ENCODE peak calls at places on chromosomes 1 and 21, in seven cellular contexts. One of them, this sample, is unnamed.

GRCh38 chr1:106964505-106964904 is 92.0 kb upstream of the PRMT6 start:
- DNase-seq in heart right ventricle: no peak
- DNase-seq in DMS153: no peak
- DNase-seq in Daoy: no peak
- DNase-seq in T-helper 2 cell: no peak
- DNase-seq in NCI-H1417: no peak
- DNase-seq in ELF-1: no peak
- DNase-seq in this sample: no peak

GRCh38 chr21:45970674-45971486 is 10.7 kb upstream of the COL6A1 start:
- DNase-seq in heart right ventricle: peak
- DNase-seq in ELF-1: peak
- DNase-seq in T-helper 2 cell: no peak
- DNase-seq in DMS153: no peak
- DNase-seq in Daoy: peak
- DNase-seq in NCI-H1417: peak
- DNase-seq in this sample: peak

GRCh38 chr1:112502827-112503226 is 5.9 kb upstream of the WNT2B start:
- DNase-seq in ELF-1: no peak
- DNase-seq in T-helper 2 cell: no peak
- DNase-seq in NCI-H1417: no peak
- DNase-seq in DMS153: no peak
- DNase-seq in Daoy: no peak
- DNase-seq in heart right ventricle: no peak
- DNase-seq in this sample: no peak

GRCh38 chr21:32248616-32249550 is 30.0 kb downstream of the MIS18A start:
- DNase-seq in DMS153: peak
- DNase-seq in heart right ventricle: no peak
- DNase-seq in Daoy: no peak
- DNase-seq in ELF-1: no peak
- DNase-seq in NCI-H1417: peak
- DNase-seq in T-helper 2 cell: no peak
- DNase-seq in this sample: no peak

GRCh38 chr1:217369271-217369981 is 261.5 kb downstream of the GPATCH2 start:
- DNase-seq in Daoy: no peak
- DNase-seq in heart right ventricle: no peak
- DNase-seq in DMS153: no peak
- DNase-seq in NCI-H1417: no peak
- DNase-seq in T-helper 2 cell: peak
- DNase-seq in ELF-1: peak
- DNase-seq in this sample: no peak

GRCh38 chr1:15146142-15146541 is 7.4 kb upstream of the TMEM51 start:
- DNase-seq in ELF-1: no peak
- DNase-seq in T-helper 2 cell: no peak
- DNase-seq in DMS153: no peak
- DNase-seq in Daoy: no peak
- DNase-seq in NCI-H1417: no peak
- DNase-seq in heart right ventricle: no peak
- DNase-seq in this sample: no peak

GRCh38 chr1:201655243-201655642 is 116.3 kb downstream of the NAV1 start:
- DNase-seq in DMS153: no peak
- DNase-seq in Daoy: peak
- DNase-seq in ELF-1: peak
- DNase-seq in T-helper 2 cell: no peak
- DNase-seq in heart right ventricle: peak
- DNase-seq in NCI-H1417: no peak
- DNase-seq in this sample: no peak

GRCh38 chr1:240499012-240499411 is 112.9 kb downstream of the GREM2 start:
- DNase-seq in heart right ventricle: no peak
- DNase-seq in T-helper 2 cell: no peak
- DNase-seq in NCI-H1417: no peak
- DNase-seq in ELF-1: peak
- DNase-seq in DMS153: no peak
- DNase-seq in Daoy: peak
- DNase-seq in this sample: no peak

GRCh38 chr1:79811173-79811572 is 804.6 kb upstream of the ADGRL4 start:
- DNase-seq in T-helper 2 cell: no peak
- DNase-seq in heart right ventricle: no peak
- DNase-seq in DMS153: no peak
- DNase-seq in ELF-1: no peak
- DNase-seq in NCI-H1417: no peak
- DNase-seq in Daoy: no peak
- DNase-seq in this sample: no peak

GRCh38 chr1:113219828-113220227 is 146.8 kb downstream of the LRIG2 start:
- DNase-seq in DMS153: no peak
- DNase-seq in ELF-1: no peak
- DNase-seq in Daoy: no peak
- DNase-seq in NCI-H1417: no peak
- DNase-seq in heart right ventricle: no peak
- DNase-seq in T-helper 2 cell: no peak
- DNase-seq in this sample: no peak

GRCh38 chr1:25727819-25728286 is 72.1 kb upstream of the SELENON start:
- DNase-seq in Daoy: peak
- DNase-seq in ELF-1: peak
- DNase-seq in heart right ventricle: peak
- DNase-seq in T-helper 2 cell: no peak
- DNase-seq in NCI-H1417: peak
- DNase-seq in DMS153: peak
- DNase-seq in this sample: no peak

GRCh38 chr1:183125279-183125999 is 60.6 kb upstream of the LAMC2 start:
- DNase-seq in ELF-1: no peak
- DNase-seq in Daoy: no peak
- DNase-seq in NCI-H1417: peak
- DNase-seq in DMS153: no peak
- DNase-seq in heart right ventricle: no peak
- DNase-seq in T-helper 2 cell: no peak
- DNase-seq in this sample: no peak

GRCh38 chr1:169753549-169753948 is 19.7 kb upstream of the SELE start:
- DNase-seq in T-helper 2 cell: no peak
- DNase-seq in heart right ventricle: no peak
- DNase-seq in ELF-1: no peak
- DNase-seq in DMS153: no peak
- DNase-seq in Daoy: no peak
- DNase-seq in NCI-H1417: no peak
- DNase-seq in this sample: no peak

GRCh38 chr1:56435434-56436337 is 143.7 kb downstream of the PLPP3 start:
- DNase-seq in T-helper 2 cell: no peak
- DNase-seq in NCI-H1417: no peak
- DNase-seq in heart right ventricle: no peak
- DNase-seq in DMS153: no peak
- DNase-seq in ELF-1: peak
- DNase-seq in Daoy: no peak
- DNase-seq in this sample: no peak

GRCh38 chr1:25922633-25923567 is 16.7 kb upstream of the STMN1 start:
- DNase-seq in ELF-1: peak
- DNase-seq in Daoy: peak
- DNase-seq in T-helper 2 cell: peak
- DNase-seq in DMS153: peak
- DNase-seq in heart right ventricle: peak
- DNase-seq in NCI-H1417: peak
- DNase-seq in this sample: peak

GRCh38 chr21:33813832-33814231 is 101.8 kb downstream of the ATP5PO start:
- DNase-seq in T-helper 2 cell: no peak
- DNase-seq in Daoy: no peak
- DNase-seq in heart right ventricle: no peak
- DNase-seq in NCI-H1417: no peak
- DNase-seq in DMS153: no peak
- DNase-seq in ELF-1: no peak
- DNase-seq in this sample: no peak

GRCh38 chr1:21813542-21813941 is 1.5 kb downstream of the LDLRAD2 start:
- DNase-seq in DMS153: no peak
- DNase-seq in heart right ventricle: no peak
- DNase-seq in ELF-1: no peak
- DNase-seq in NCI-H1417: no peak
- DNase-seq in T-helper 2 cell: no peak
- DNase-seq in Daoy: no peak
- DNase-seq in this sample: no peak

GRCh38 chr1:44721521-44722361 is 9.2 kb downstream of the RNU5D-1 start:
- DNase-seq in Daoy: peak
- DNase-seq in ELF-1: peak
- DNase-seq in heart right ventricle: no peak
- DNase-seq in NCI-H1417: peak
- DNase-seq in T-helper 2 cell: peak
- DNase-seq in DMS153: peak
- DNase-seq in this sample: peak

GRCh38 chr1:1250828-1251284 is 4.3 kb upstream of the C1QTNF12 start:
- DNase-seq in heart right ventricle: no peak
- DNase-seq in ELF-1: no peak
- DNase-seq in Daoy: no peak
- DNase-seq in DMS153: peak
- DNase-seq in T-helper 2 cell: peak
- DNase-seq in NCI-H1417: peak
- DNase-seq in this sample: no peak

GRCh38 chr1:60431593-60431992 is 358.0 kb upstream of the C1orf87 start:
- DNase-seq in Daoy: no peak
- DNase-seq in NCI-H1417: no peak
- DNase-seq in T-helper 2 cell: no peak
- DNase-seq in ELF-1: no peak
- DNase-seq in DMS153: no peak
- DNase-seq in heart right ventricle: no peak
- DNase-seq in this sample: no peak

GRCh38 chr1:158101455-158101854 is 79.2 kb upstream of the CD1D start:
- DNase-seq in Daoy: no peak
- DNase-seq in ELF-1: no peak
- DNase-seq in T-helper 2 cell: no peak
- DNase-seq in NCI-H1417: no peak
- DNase-seq in heart right ventricle: no peak
- DNase-seq in DMS153: no peak
- DNase-seq in this sample: no peak

GRCh38 chr1:43509007-43509739 is 21.5 kb upstream of the PTPRF start:
- DNase-seq in NCI-H1417: no peak
- DNase-seq in ELF-1: no peak
- DNase-seq in T-helper 2 cell: peak
- DNase-seq in heart right ventricle: no peak
- DNase-seq in Daoy: no peak
- DNase-seq in DMS153: no peak
- DNase-seq in this sample: no peak

GRCh38 chr1:109784551-109785252 is 21.0 kb upstream of the EPS8L3 start:
- DNase-seq in ELF-1: no peak
- DNase-seq in T-helper 2 cell: no peak
- DNase-seq in Daoy: no peak
- DNase-seq in heart right ventricle: no peak
- DNase-seq in DMS153: no peak
- DNase-seq in NCI-H1417: peak
- DNase-seq in this sample: peak

GRCh38 chr1:160171352-160171751 is 19.0 kb upstream of the CASQ1 start:
- DNase-seq in ELF-1: no peak
- DNase-seq in T-helper 2 cell: no peak
- DNase-seq in DMS153: no peak
- DNase-seq in NCI-H1417: no peak
- DNase-seq in Daoy: no peak
- DNase-seq in heart right ventricle: no peak
- DNase-seq in this sample: no peak

GRCh38 chr1:8821084-8821483 is 3.6 kb upstream of the RERE start:
- DNase-seq in DMS153: no peak
- DNase-seq in Daoy: peak
- DNase-seq in ELF-1: peak
- DNase-seq in T-helper 2 cell: no peak
- DNase-seq in NCI-H1417: no peak
- DNase-seq in heart right ventricle: no peak
- DNase-seq in this sample: no peak

GRCh38 chr1:159941867-159942560 is 3.4 kb downstream of the IGSF9 start:
- DNase-seq in DMS153: no peak
- DNase-seq in NCI-H1417: no peak
- DNase-seq in Daoy: no peak
- DNase-seq in heart right ventricle: no peak
- DNase-seq in T-helper 2 cell: no peak
- DNase-seq in ELF-1: no peak
- DNase-seq in this sample: peak

GRCh38 chr21:35333831-35334593 is 284.9 kb upstream of the RUNX1 start:
- DNase-seq in Daoy: no peak
- DNase-seq in heart right ventricle: no peak
- DNase-seq in DMS153: no peak
- DNase-seq in T-helper 2 cell: no peak
- DNase-seq in NCI-H1417: peak
- DNase-seq in ELF-1: no peak
- DNase-seq in this sample: peak

GRCh38 chr1:21916447-21917240 is 20.5 kb downstream of the HSPG2 start:
- DNase-seq in T-helper 2 cell: no peak
- DNase-seq in heart right ventricle: no peak
- DNase-seq in Daoy: no peak
- DNase-seq in DMS153: no peak
- DNase-seq in NCI-H1417: no peak
- DNase-seq in ELF-1: no peak
- DNase-seq in this sample: no peak

GRCh38 chr1:44464361-44464760 is 59.3 kb downstream of the RNF220 start:
- DNase-seq in NCI-H1417: no peak
- DNase-seq in DMS153: no peak
- DNase-seq in heart right ventricle: no peak
- DNase-seq in Daoy: no peak
- DNase-seq in ELF-1: no peak
- DNase-seq in T-helper 2 cell: no peak
- DNase-seq in this sample: no peak

GRCh38 chr1:110007045-110007444 is 22.5 kb downstream of the AHCYL1 start:
- DNase-seq in NCI-H1417: peak
- DNase-seq in DMS153: no peak
- DNase-seq in heart right ventricle: no peak
- DNase-seq in Daoy: no peak
- DNase-seq in ELF-1: no peak
- DNase-seq in T-helper 2 cell: no peak
- DNase-seq in this sample: no peak

GRCh38 chr1:19010995-19011696 is 54.7 kb upstream of the IFFO2 start:
- DNase-seq in T-helper 2 cell: peak
- DNase-seq in ELF-1: peak
- DNase-seq in DMS153: no peak
- DNase-seq in Daoy: peak
- DNase-seq in heart right ventricle: no peak
- DNase-seq in NCI-H1417: no peak
- DNase-seq in this sample: peak